ENCODE peak calls at places on chromosomes 1 and 21, in nine cellular contexts. D, S, H, Q, I, A, M, U and B are unnamed samples.

GRCh38 chr1:155071701-155072100 is 6.9 kb upstream of the EFNA3 start:
- DNase-seq in D (no peak), S (no peak), H (no peak), Q (no peak), I (no peak), A (no peak), M (no peak), U (no peak), B (no peak)

GRCh38 chr1:222769181-222769580 is 32.2 kb downstream of the FAM177B start:
- DNase-seq in D (peak), S (no peak), H (no peak), Q (no peak), I (peak), A (no peak), M (no peak), U (no peak), B (no peak)

GRCh38 chr1:32234792-32235191 is 12.2 kb upstream of the FAM167B start:
- DNase-seq in D (no peak), S (no peak), H (no peak), Q (no peak), I (no peak), A (no peak), M (no peak), U (no peak), B (no peak)

GRCh38 chr21:45299864-45300785 is 12.4 kb upstream of the POFUT2 start:
- DNase-seq in D (no peak), S (no peak), H (no peak), Q (no peak), I (no peak), A (no peak), M (peak), U (peak), B (no peak)

GRCh38 chr1:230377851-230378250 is 48.3 kb downstream of the PGBD5 start:
- DNase-seq in D (no peak), S (no peak), H (no peak), Q (no peak), I (no peak), A (no peak), M (no peak), U (no peak), B (no peak)

GRCh38 chr21:36628096-36628495 is 70.8 kb upstream of the SIM2 start:
- DNase-seq in D (no peak), S (no peak), H (no peak), Q (no peak), I (no peak), A (no peak), M (no peak), U (no peak), B (no peak)

GRCh38 chr1:2188336-2188735 is 6.2 kb downstream of the FAAP20 start:
- DNase-seq in D (no peak), S (no peak), H (no peak), Q (no peak), I (no peak), A (no peak), M (no peak), U (no peak), B (no peak)

GRCh38 chr1:154097873-154098272 is 57.0 kb downstream of the NUP210L start:
- DNase-seq in D (no peak), S (no peak), H (no peak), Q (no peak), I (no peak), A (no peak), M (no peak), U (no peak), B (no peak)

GRCh38 chr1:3064296-3064850 is 4.6 kb upstream of the PRDM16 start:
- DNase-seq in D (no peak), S (no peak), H (no peak), Q (no peak), I (no peak), A (no peak), M (no peak), U (peak), B (no peak)

GRCh38 chr1:37655274-37655673 is 20.6 kb upstream of the RSPO1 start:
- DNase-seq in D (no peak), S (no peak), H (no peak), Q (no peak), I (no peak), A (no peak), M (no peak), U (no peak), B (no peak)

GRCh38 chr1:241592273-241592958 is 47.8 kb downstream of the CHML start:
- DNase-seq in D (peak), S (no peak), H (no peak), Q (peak), I (peak), A (no peak), M (peak), U (no peak), B (no peak)

GRCh38 chr1:218521414-218522169 is 176.5 kb downstream of the TGFB2 start:
- DNase-seq in D (peak), S (peak), H (peak), Q (peak), I (peak), A (no peak), M (peak), U (peak), B (no peak)

GRCh38 chr1:58664881-58665280 is 35.0 kb downstream of the MYSM1 start:
- DNase-seq in D (no peak), S (no peak), H (peak), Q (no peak), I (no peak), A (no peak), M (no peak), U (no peak), B (no peak)

GRCh38 chr1:15295676-15296075 is 48.7 kb downstream of the FHAD1 start:
- DNase-seq in D (no peak), S (no peak), H (no peak), Q (no peak), I (no peak), A (no peak), M (peak), U (no peak), B (no peak)

GRCh38 chr1:168441745-168442144 is 102.1 kb downstream of the XCL2 start:
- DNase-seq in D (no peak), S (no peak), H (no peak), Q (peak), I (no peak), A (no peak), M (no peak), U (no peak), B (no peak)

GRCh38 chr1:233293556-233294446 is 1.7 kb downstream of the PCNX2 start:
- DNase-seq in D (no peak), S (no peak), H (no peak), Q (no peak), I (no peak), A (no peak), M (no peak), U (no peak), B (no peak)

GRCh38 chr1:111864862-111865261 is 109.2 kb downstream of the DDX20 start:
- DNase-seq in D (no peak), S (no peak), H (no peak), Q (no peak), I (peak), A (no peak), M (no peak), U (no peak), B (no peak)

GRCh38 chr1:89938171-89939055 is 56.5 kb upstream of the ZNF326 start:
- DNase-seq in D (no peak), S (no peak), H (no peak), Q (peak), I (no peak), A (no peak), M (peak), U (no peak), B (no peak)

GRCh38 chr1:164380893-164381292 is 178.1 kb upstream of the PBX1 start:
- DNase-seq in D (peak), S (no peak), H (no peak), Q (peak), I (no peak), A (no peak), M (no peak), U (no peak), B (no peak)

GRCh38 chr1:1355376-1355775 is 3.0 kb downstream of the MXRA8 start:
- DNase-seq in D (no peak), S (no peak), H (no peak), Q (no peak), I (no peak), A (no peak), M (peak), U (no peak), B (no peak)

GRCh38 chr1:58155418-58156123 is 391.0 kb downstream of the OMA1 start:
- DNase-seq in D (peak), S (peak), H (peak), Q (no peak), I (peak), A (no peak), M (no peak), U (no peak), B (no peak)

GRCh38 chr1:204096931-204097330 is 24.0 kb downstream of the SOX13 start:
- DNase-seq in D (no peak), S (no peak), H (no peak), Q (no peak), I (no peak), A (no peak), M (no peak), U (no peak), B (no peak)

GRCh38 chr21:42580076-42580792 is 66.6 kb downstream of the SLC37A1 start:
- DNase-seq in D (no peak), S (no peak), H (no peak), Q (no peak), I (no peak), A (no peak), M (no peak), U (peak), B (no peak)

GRCh38 chr1:99771522-99771921 is 5.1 kb upstream of the FRRS1 start:
- DNase-seq in D (no peak), S (no peak), H (no peak), Q (no peak), I (no peak), A (no peak), M (no peak), U (no peak), B (no peak)

GRCh38 chr1:88683516-88683847 is 591 bp upstream of the PKN2 start:
- DNase-seq in D (no peak), S (peak), H (no peak), Q (peak), I (peak), A (no peak), M (peak), U (peak), B (peak)

GRCh38 chr1:33296824-33297223 is 24.1 kb downstream of the A3GALT2 start:
- DNase-seq in D (no peak), S (no peak), H (no peak), Q (no peak), I (no peak), A (no peak), M (no peak), U (peak), B (no peak)

GRCh38 chr1:183349201-183349711 is 68.9 kb downstream of the NMNAT2 start:
- DNase-seq in D (peak), S (no peak), H (peak), Q (no peak), I (no peak), A (no peak), M (peak), U (peak), B (no peak)

GRCh38 chr1:2633401-2633935 is 652 bp upstream of the MMEL1 start:
- DNase-seq in D (no peak), S (no peak), H (no peak), Q (no peak), I (no peak), A (no peak), M (no peak), U (peak), B (no peak)

GRCh38 chr1:45802343-45803298 is 791 bp upstream of the MAST2 start:
- DNase-seq in D (peak), S (peak), H (peak), Q (peak), I (peak), A (no peak), M (peak), U (peak), B (peak)

GRCh38 chr1:19338323-19338762 is 26.2 kb downstream of the SLC66A1 start:
- DNase-seq in D (no peak), S (no peak), H (no peak), Q (no peak), I (no peak), A (no peak), M (no peak), U (no peak), B (no peak)

GRCh38 chr1:40818264-40818961 is 34.8 kb downstream of the KCNQ4 start:
- DNase-seq in D (no peak), S (no peak), H (no peak), Q (no peak), I (peak), A (no peak), M (no peak), U (peak), B (no peak)

GRCh38 chr1:211828584-211829342 is 1.8 kb downstream of the LPGAT1 start:
- DNase-seq in D (no peak), S (no peak), H (no peak), Q (no peak), I (no peak), A (no peak), M (peak), U (no peak), B (no peak)

GRCh38 chr1:241586905-241587532 is 53.1 kb downstream of the CHML start:
- DNase-seq in D (no peak), S (no peak), H (no peak), Q (no peak), I (no peak), A (no peak), M (no peak), U (no peak), B (no peak)

GRCh38 chr1:185533596-185533995 is 200.6 kb upstream of the HMCN1 start:
- DNase-seq in D (no peak), S (no peak), H (no peak), Q (no peak), I (no peak), A (no peak), M (peak), U (no peak), B (no peak)

GRCh38 chr1:111836111-111836510 is 80.4 kb downstream of the DDX20 start:
- DNase-seq in D (no peak), S (no peak), H (no peak), Q (no peak), I (no peak), A (no peak), M (no peak), U (no peak), B (no peak)

GRCh38 chr1:166036092-166036491 is 130.7 kb downstream of the FAM78B start:
- DNase-seq in D (no peak), S (no peak), H (no peak), Q (no peak), I (no peak), A (no peak), M (no peak), U (no peak), B (no peak)

GRCh38 chr1:161182214-161182613 is 4.9 kb upstream of the B4GALT3 start:
- DNase-seq in D (peak), S (no peak), H (no peak), Q (peak), I (peak), A (no peak), M (peak), U (no peak), B (no peak)

GRCh38 chr1:59664167-59664566 is 150.6 kb upstream of the HOOK1 start:
- DNase-seq in D (no peak), S (no peak), H (no peak), Q (no peak), I (no peak), A (no peak), M (no peak), U (no peak), B (no peak)

GRCh38 chr1:104019675-104020049 is 270.0 kb downstream of the AMY1C start:
- DNase-seq in D (no peak), S (no peak), H (no peak), Q (no peak), I (no peak), A (no peak), M (no peak), U (no peak), B (no peak)

GRCh38 chr21:37647781-37648180 is 268.5 kb downstream of the KCNJ6 start:
- DNase-seq in D (no peak), S (no peak), H (no peak), Q (no peak), I (no peak), A (no peak), M (no peak), U (no peak), B (no peak)